ENCODE peak calls at places on chromosome 22, in four cellular contexts. L is HepG2, T is K562, W is GM12878. G is an unnamed sample.

GRCh38 chr22:23649071-23649501 is 17.0 kb upstream of the DRICH1 start:
- DNase-seq in L (no peak), T (no peak), W (no peak), G (no peak)

GRCh38 chr22:39314251-39314971 is 5.0 kb downstream of the RPL3 start:
- DNase-seq in W (no peak), L (no peak), T (no peak), G (no peak)

GRCh38 chr22:38740754-38741153 is 15.0 kb downstream of the SUN2 start:
- DNase-seq in T (no peak), W (no peak), L (no peak), G (no peak)

GRCh38 chr22:27258773-27259172 is 542.8 kb downstream of the MN1 start:
- DNase-seq in L (no peak), W (no peak), T (peak), G (no peak)

GRCh38 chr22:36395922-36396321 is 8.2 kb upstream of the MYH9 start:
- DNase-seq in T (no peak), L (peak), W (no peak), G (peak)

GRCh38 chr22:31575190-31575589 is 78.9 kb downstream of the SFI1 start:
- DNase-seq in T (no peak), L (no peak), W (no peak), G (no peak)

GRCh38 chr22:37806409-37807338 is 1.1 kb upstream of the GCAT start:
- DNase-seq in T (no peak), W (no peak), L (peak), G (peak)

GRCh38 chr22:38180841-38181452 is 683 bp downstream of the PLA2G6 start:
- DNase-seq in L (no peak), T (peak), W (no peak), G (no peak)

GRCh38 chr22:36858966-36859365 is 1.8 kb upstream of the NCF4 start:
- DNase-seq in W (no peak), T (no peak), L (no peak), G (no peak)

GRCh38 chr22:25448435-25449051 is 115.9 kb upstream of the GRK3 start:
- DNase-seq in T (peak), L (no peak), W (no peak), G (no peak)

GRCh38 chr22:42595434-42595833 is 19.2 kb downstream of the POLDIP3 start:
- DNase-seq in W (no peak), L (no peak), T (no peak), G (no peak)

GRCh38 chr22:47022075-47022473 is 259.6 kb downstream of the TBC1D22A start:
- DNase-seq in T (no peak), W (no peak), L (peak), G (no peak)

GRCh38 chr22:40533712-40534378 is 102.7 kb downstream of the MRTFA start:
- DNase-seq in L (no peak), W (peak), T (peak), G (peak)

GRCh38 chr22:36925388-36926290 is 12.2 kb downstream of the CSF2RB start:
- DNase-seq in L (no peak), W (no peak), T (no peak), G (no peak)

GRCh38 chr22:23110922-23111527 is 30.8 kb downstream of the RSPH14 start:
- DNase-seq in T (peak), L (no peak), W (no peak), G (no peak)

GRCh38 chr22:44639891-44640617 is 62.0 kb upstream of the PRR5 start:
- DNase-seq in T (no peak), L (no peak), W (no peak), G (no peak)

GRCh38 chr22:24133187-24133965 is 47.9 kb upstream of the SUSD2 start:
- DNase-seq in L (no peak), W (no peak), T (no peak), G (no peak)

GRCh38 chr22:44394246-44395115 is 81.7 kb upstream of the SHISAL1 start:
- DNase-seq in W (no peak), T (no peak), L (no peak), G (no peak)

GRCh38 chr22:23178512-23179254 is 1.6 kb upstream of the BCR start:
- DNase-seq in L (no peak), W (no peak), T (peak), G (peak)

GRCh38 chr22:24244144-24244787 is 616 bp downstream of the GGT5 start:
- DNase-seq in L (no peak), W (no peak), T (peak), G (no peak)

GRCh38 chr22:43867839-43868652 is 5.7 kb upstream of the SULT4A1 start:
- DNase-seq in T (peak), L (no peak), W (no peak), G (peak)

GRCh38 chr22:47221840-47222615 is 459.6 kb downstream of the TBC1D22A start:
- DNase-seq in T (no peak), L (no peak), W (no peak), G (no peak)

GRCh38 chr22:34993548-34993947 is 72.4 kb upstream of the ISX start:
- DNase-seq in W (no peak), L (no peak), T (no peak), G (no peak)

GRCh38 chr22:26174280-26174679 is 5.0 kb downstream of the SEZ6L start:
- DNase-seq in L (peak), T (no peak), W (no peak), G (peak)

GRCh38 chr22:22949953-22950352 is 62.3 kb downstream of the IGLL5 start:
- DNase-seq in T (no peak), L (no peak), W (no peak), G (no peak)

GRCh38 chr22:36546092-36546804 is 17.3 kb upstream of the EIF3D start:
- DNase-seq in T (peak), W (no peak), L (peak), G (peak)

GRCh38 chr22:38710352-38710751 is 4.6 kb downstream of the GTPBP1 start:
- DNase-seq in L (no peak), T (no peak), W (no peak), G (no peak)

GRCh38 chr22:36017661-36018091 is 10.9 kb downstream of the RBFOX2 start:
- DNase-seq in T (no peak), W (peak), L (no peak), G (no peak)

GRCh38 chr22:26360169-26360885 is 68.7 kb upstream of the ASPHD2 start:
- DNase-seq in W (peak), L (peak), T (peak), G (peak)

GRCh38 chr22:38284042-38284402 is 11.2 kb upstream of the TMEM184B start:
- DNase-seq in T (no peak), L (peak), W (no peak), G (no peak)

GRCh38 chr22:44012172-44012571 is 11.9 kb upstream of the PARVB start:
- DNase-seq in T (no peak), W (no peak), L (no peak), G (no peak)

GRCh38 chr22:44231229-44231628 is 50.5 kb downstream of the PARVG start:
- DNase-seq in L (no peak), T (no peak), W (no peak), G (peak)

DNA sequence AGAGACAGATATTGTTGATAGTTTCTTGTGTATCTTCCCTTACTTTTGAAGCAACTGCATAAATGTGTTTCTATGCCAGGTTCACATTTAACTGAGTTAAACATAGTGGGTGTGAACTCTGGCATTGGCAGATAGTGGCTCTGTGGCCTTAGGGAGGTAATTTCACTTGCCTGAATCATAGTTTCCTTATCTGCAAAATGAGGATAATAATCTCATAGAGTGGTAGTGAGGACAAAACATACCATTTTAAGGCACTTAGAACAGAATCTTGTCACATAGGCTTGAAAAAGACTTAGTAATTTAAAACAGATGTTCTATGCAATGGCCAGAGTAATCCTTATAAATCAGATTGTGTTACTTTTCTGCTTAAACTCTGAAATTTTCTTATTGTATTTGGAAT is 56.4 kb upstream of the SYN3 start:
- DNase-seq in W (no peak), L (no peak), T (no peak), G (no peak)
- TF ChIP-seq CHD4 in W (no peak), L (no peak), T (no peak), G (no peak)

GRCh38 chr22:45830531-45831245 is 146.3 kb downstream of the WNT7B start:
- DNase-seq in T (no peak), W (no peak), L (no peak), G (peak)
- TF ChIP-seq JUNB in T (no peak), W (no peak), L (no peak), G (no peak)

GRCh38 chr22:29758068-29758622 is 8.7 kb downstream of the ZMAT5 start:
- DNase-seq in T (no peak), W (no peak), L (no peak), G (no peak)

GRCh38 chr22:29758959-29759358 is 7.8 kb downstream of the ZMAT5 start:
- DNase-seq in W (no peak), L (no peak), T (no peak), G (no peak)

GRCh38 chr22:29766632-29767288 is at the start of gene ZMAT5:
- DNase-seq in W (peak), L (peak), T (peak), G (peak)

GRCh38 chr22:29765905-29766631 is 739 bp downstream of the ZMAT5 start:
- DNase-seq in W (no peak), T (peak), L (peak), G (no peak)

GRCh38 chr22:29762263-29762662 is 4.5 kb downstream of the ZMAT5 start:
- DNase-seq in T (no peak), L (no peak), W (no peak), G (peak)
- TF ChIP-seq CHD4 in T (no peak), L (no peak), W (no peak), G (no peak)

GRCh38 chr22:50730013-50730891 is 7.8 kb upstream of the ACR start:
- DNase-seq in T (no peak), L (no peak), W (no peak), G (no peak)
- TF ChIP-seq JUNB in T (no peak), L (no peak), W (no peak), G (no peak)

GRCh38 chr22:17159504-17159951 is 451 bp upstream of the HDHD5 start:
- DNase-seq in W (no peak), L (no peak), T (no peak), G (peak)
- TF ChIP-seq CHD4 in W (no peak), L (no peak), T (no peak), G (no peak)

DNA sequence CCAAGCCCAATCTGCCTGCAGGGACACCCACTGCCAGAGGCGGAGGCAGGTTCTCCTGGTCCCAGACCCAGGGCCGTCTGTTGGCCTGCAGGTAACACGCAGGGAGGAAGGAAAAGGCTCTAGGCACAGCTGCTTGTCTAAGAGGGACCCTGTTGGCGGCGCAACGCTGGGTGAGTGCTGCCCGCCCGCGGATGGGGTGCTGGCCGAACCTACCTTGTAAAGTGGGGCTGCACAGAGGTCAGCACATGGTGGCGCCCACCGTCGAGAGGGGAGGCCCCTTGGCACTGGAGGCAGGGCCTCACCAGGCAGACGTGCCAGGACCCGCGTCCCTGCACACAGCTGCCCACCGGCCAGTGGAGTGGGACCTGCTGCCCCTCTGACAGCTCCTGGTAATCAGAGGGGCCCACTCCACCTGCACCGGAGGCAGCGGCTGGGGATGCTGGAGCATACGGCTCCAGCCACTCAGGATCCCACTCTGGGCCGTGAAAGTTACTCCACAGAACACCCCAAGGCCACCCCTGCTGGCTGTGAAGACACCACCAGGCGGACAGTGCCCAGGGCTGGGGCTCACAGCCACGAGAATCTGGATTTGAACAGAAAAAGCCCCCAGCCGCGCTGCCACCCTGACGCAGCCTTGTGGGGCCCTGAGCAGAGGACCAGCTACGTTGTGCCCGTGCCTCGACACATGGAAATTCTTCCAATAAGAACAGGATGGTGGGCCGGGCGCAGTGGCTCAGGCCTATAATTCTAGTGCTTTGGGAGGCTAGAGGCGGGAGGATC is 24.0 kb downstream of the TBX1 start:
- DNase-seq in W (no peak), T (no peak), L (no peak), G (no peak)
- TF ChIP-seq JUNB in W (no peak), T (no peak), L (no peak), G (no peak)

DNA sequence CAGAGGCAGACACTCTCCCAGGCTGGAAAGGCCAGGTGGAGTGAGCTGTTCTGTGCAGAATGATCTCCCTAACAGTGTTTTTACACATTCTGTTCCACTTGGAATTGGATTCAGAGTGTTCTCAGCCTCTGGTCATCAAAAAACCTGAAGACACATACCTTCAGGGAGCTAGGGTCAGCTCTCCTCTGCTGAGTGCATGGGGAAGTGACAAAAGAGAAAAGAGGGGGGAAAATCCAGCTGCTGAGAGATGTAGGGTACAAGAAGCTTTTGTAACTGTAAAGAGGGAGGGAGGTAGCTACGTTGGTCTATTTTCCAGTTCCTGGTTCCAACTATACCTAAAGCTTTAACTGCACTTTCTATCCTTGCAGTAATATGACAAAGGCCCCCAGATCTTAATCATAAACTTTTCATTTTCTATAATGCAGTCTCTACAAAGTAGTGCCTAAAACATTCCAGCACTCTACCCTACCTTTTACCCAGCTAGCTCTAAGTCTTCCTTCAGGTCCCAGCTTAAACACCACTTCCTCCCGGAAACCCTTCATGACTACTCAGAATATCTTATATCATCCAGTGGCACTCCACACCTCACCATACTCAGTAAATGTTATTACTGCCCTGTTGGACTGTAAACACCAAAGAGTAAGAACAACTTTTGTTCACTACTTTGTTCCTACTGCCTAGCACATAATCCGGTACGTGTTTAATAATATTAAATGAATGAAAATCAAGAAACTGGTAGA is 9.2 kb downstream of the MAPK1 start:
- DNase-seq in T (peak), L (no peak), W (no peak), G (no peak)
- TF ChIP-seq CHD4 in T (no peak), L (no peak), W (no peak), G (no peak)

GRCh38 chr22:48239461-48240164 is 1477.2 kb downstream of the TBC1D22A start:
- DNase-seq in T (no peak), W (no peak), L (no peak), G (no peak)
- TF ChIP-seq JUNB in T (no peak), W (no peak), L (no peak), G (no peak)

GRCh38 chr22:50193621-50194020 is 7.2 kb upstream of the SELENOO start:
- DNase-seq in T (no peak), W (no peak), L (no peak), G (no peak)

GRCh38 chr22:50196256-50196655 is 4.6 kb upstream of the SELENOO start:
- DNase-seq in L (no peak), T (no peak), W (no peak), G (no peak)

GRCh38 chr22:50192056-50192824 is 6.5 kb downstream of the TRABD start:
- DNase-seq in W (no peak), T (no peak), L (no peak), G (no peak)

GRCh38 chr22:50192825-50193204 is 7.1 kb downstream of the TRABD start:
- DNase-seq in L (no peak), W (no peak), T (no peak), G (no peak)

DNA sequence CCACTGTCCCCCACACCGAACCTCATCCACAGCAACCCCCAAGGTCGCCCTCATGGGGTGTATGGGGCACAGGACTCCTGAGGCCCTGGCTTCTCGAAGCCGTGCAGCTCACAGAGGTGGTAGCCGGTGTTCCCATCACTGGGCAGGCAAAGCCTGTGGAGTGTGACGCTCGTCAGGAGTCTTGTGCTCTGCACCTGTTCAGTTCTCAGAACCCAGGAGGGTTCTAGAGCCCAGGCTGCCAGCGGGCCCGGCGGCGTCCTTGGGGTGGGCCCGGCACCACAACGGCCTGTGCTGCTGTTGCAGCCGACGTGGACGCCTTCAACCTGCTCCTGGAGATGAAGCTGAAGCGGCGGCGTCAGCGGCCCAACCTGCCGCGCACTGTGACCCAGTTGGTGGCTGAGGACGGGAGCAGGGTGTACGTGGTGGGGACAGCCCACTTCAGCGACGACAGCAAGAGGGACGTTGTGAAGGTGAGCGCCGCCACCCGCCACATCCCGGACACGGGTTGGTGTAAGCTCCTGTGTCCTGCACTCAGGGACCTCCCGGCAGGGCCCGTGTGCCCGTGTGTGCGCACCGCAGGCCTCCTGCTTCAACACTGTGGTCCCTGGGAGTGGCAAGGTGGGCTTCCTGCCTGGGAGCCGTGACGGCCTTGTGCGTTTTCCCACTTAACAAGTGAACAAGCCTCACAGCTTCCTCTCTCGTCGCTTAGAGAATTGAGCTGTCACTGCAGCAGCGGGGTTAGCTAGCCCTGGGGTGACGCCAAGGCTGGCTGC is 6.6 kb upstream of the SELENOO start:
- DNase-seq in W (no peak), L (no peak), T (no peak), G (no peak)
- TF ChIP-seq CHD4 in W (no peak), L (no peak), T (no peak), G (no peak)

G was measured in A549.